ENCODE peak calls at places on chromosomes 11 and 22, in six cellular contexts. One of them, this sample, is unnamed.

GRCh38 chr11:63537293-63538101 is 889 bp downstream of the PLAAT4 start:
- DNase-seq in activated T-helper 9 cell treated with anti-CD3 and anti-CD28 coated beads, Interleukin-2, amount 50 U/mL, for 16 hours: no peak
- DNase-seq in esophagus muscularis mucosa: peak; percentile 95
- DNase-seq in Caco-2: no peak
- DNase-seq in H9: no peak
- DNase-seq in NAMALWA: no peak
- DNase-seq in this sample: no peak

GRCh38 chr11:113395782-113396336 is 8.3 kb downstream of the ANKK1 start:
- DNase-seq in activated T-helper 9 cell treated with anti-CD3 and anti-CD28 coated beads, Interleukin-2, amount 50 U/mL, for 16 hours: no peak
- DNase-seq in H9: no peak
- DNase-seq in NAMALWA: no peak
- DNase-seq in esophagus muscularis mucosa: no peak
- DNase-seq in Caco-2: no peak
- DNase-seq in this sample: no peak

GRCh38 chr11:1050581-1051355 is 14.2 kb upstream of the MUC6 start:
- DNase-seq in H9: peak; percentile 81
- DNase-seq in Caco-2: peak; percentile 85
- DNase-seq in esophagus muscularis mucosa: no peak
- DNase-seq in activated T-helper 9 cell treated with anti-CD3 and anti-CD28 coated beads, Interleukin-2, amount 50 U/mL, for 16 hours: peak; percentile 57
- DNase-seq in NAMALWA: peak; percentile 82
- DNase-seq in this sample: peak; percentile 53

GRCh38 chr11:64745523-64746328 is 1.8 kb upstream of the RASGRP2 start:
- DNase-seq in NAMALWA: peak; percentile 90
- DNase-seq in activated T-helper 9 cell treated with anti-CD3 and anti-CD28 coated beads, Interleukin-2, amount 50 U/mL, for 16 hours: peak; percentile 54
- DNase-seq in H9: peak; percentile 91
- DNase-seq in esophagus muscularis mucosa: peak; percentile 97
- DNase-seq in Caco-2: no peak
- DNase-seq in this sample: no peak

GRCh38 chr22:33640900-33641299 is 279.4 kb downstream of the LARGE1 start:
- DNase-seq in Caco-2: no peak
- DNase-seq in NAMALWA: no peak
- DNase-seq in activated T-helper 9 cell treated with anti-CD3 and anti-CD28 coated beads, Interleukin-2, amount 50 U/mL, for 16 hours: no peak
- DNase-seq in esophagus muscularis mucosa: no peak
- DNase-seq in H9: peak; percentile 73
- DNase-seq in this sample: no peak

GRCh38 chr11:3723014-3723708 is 52.0 kb upstream of the CHRNA10 start:
- DNase-seq in H9: no peak
- DNase-seq in Caco-2: no peak
- DNase-seq in activated T-helper 9 cell treated with anti-CD3 and anti-CD28 coated beads, Interleukin-2, amount 50 U/mL, for 16 hours: no peak
- DNase-seq in esophagus muscularis mucosa: no peak
- DNase-seq in NAMALWA: no peak
- DNase-seq in this sample: no peak

GRCh38 chr11:45816614-45817013 is 11.7 kb downstream of the SLC35C1 start:
- DNase-seq in H9: peak; percentile 79
- DNase-seq in NAMALWA: no peak
- DNase-seq in activated T-helper 9 cell treated with anti-CD3 and anti-CD28 coated beads, Interleukin-2, amount 50 U/mL, for 16 hours: no peak
- DNase-seq in esophagus muscularis mucosa: no peak
- DNase-seq in Caco-2: no peak
- DNase-seq in this sample: no peak

GRCh38 chr22:45059296-45059695 is 49.5 kb upstream of the PHF21B start:
- DNase-seq in H9: no peak
- DNase-seq in Caco-2: no peak
- DNase-seq in esophagus muscularis mucosa: no peak
- DNase-seq in NAMALWA: no peak
- DNase-seq in activated T-helper 9 cell treated with anti-CD3 and anti-CD28 coated beads, Interleukin-2, amount 50 U/mL, for 16 hours: no peak
- DNase-seq in this sample: no peak

GRCh38 chr11:65856689-65857499 is 1.1 kb downstream of the CFL1 start:
- DNase-seq in esophagus muscularis mucosa: peak; percentile 96
- DNase-seq in H9: peak; percentile 75
- DNase-seq in NAMALWA: peak; percentile 85
- DNase-seq in Caco-2: peak; percentile 80
- DNase-seq in activated T-helper 9 cell treated with anti-CD3 and anti-CD28 coated beads, Interleukin-2, amount 50 U/mL, for 16 hours: peak; percentile 77
- DNase-seq in this sample: peak; percentile 48

GRCh38 chr11:64842851-64843841 is 1.3 kb downstream of the CDC42BPG start:
- DNase-seq in activated T-helper 9 cell treated with anti-CD3 and anti-CD28 coated beads, Interleukin-2, amount 50 U/mL, for 16 hours: no peak
- DNase-seq in NAMALWA: no peak
- DNase-seq in Caco-2: peak; percentile 79
- DNase-seq in esophagus muscularis mucosa: no peak
- DNase-seq in H9: no peak
- DNase-seq in this sample: peak; percentile 70

GRCh38 chr11:70414341-70415100 is 16.2 kb downstream of the CTTN start:
- DNase-seq in Caco-2: no peak
- DNase-seq in H9: no peak
- DNase-seq in esophagus muscularis mucosa: no peak
- DNase-seq in NAMALWA: no peak
- DNase-seq in activated T-helper 9 cell treated with anti-CD3 and anti-CD28 coated beads, Interleukin-2, amount 50 U/mL, for 16 hours: no peak
- DNase-seq in this sample: no peak

GRCh38 chr11:12064954-12065280 is 45.5 kb upstream of the MICAL2 start:
- DNase-seq in esophagus muscularis mucosa: no peak
- DNase-seq in H9: no peak
- DNase-seq in Caco-2: no peak
- DNase-seq in activated T-helper 9 cell treated with anti-CD3 and anti-CD28 coated beads, Interleukin-2, amount 50 U/mL, for 16 hours: no peak
- DNase-seq in NAMALWA: no peak
- DNase-seq in this sample: no peak

GRCh38 chr22:37636949-37637273 is 2.6 kb upstream of the SH3BP1 start:
- DNase-seq in NAMALWA: no peak
- DNase-seq in activated T-helper 9 cell treated with anti-CD3 and anti-CD28 coated beads, Interleukin-2, amount 50 U/mL, for 16 hours: no peak
- DNase-seq in Caco-2: no peak
- DNase-seq in H9: no peak
- DNase-seq in esophagus muscularis mucosa: no peak
- DNase-seq in this sample: no peak

GRCh38 chr11:62792193-62792575 is 378 bp upstream of the TMEM223 start:
- DNase-seq in esophagus muscularis mucosa: no peak
- DNase-seq in NAMALWA: no peak
- DNase-seq in Caco-2: no peak
- DNase-seq in activated T-helper 9 cell treated with anti-CD3 and anti-CD28 coated beads, Interleukin-2, amount 50 U/mL, for 16 hours: no peak
- DNase-seq in H9: peak; percentile 52
- DNase-seq in this sample: no peak

GRCh38 chr11:72048718-72049460 is 31.5 kb downstream of the NUMA1 start:
- DNase-seq in NAMALWA: no peak
- DNase-seq in activated T-helper 9 cell treated with anti-CD3 and anti-CD28 coated beads, Interleukin-2, amount 50 U/mL, for 16 hours: no peak
- DNase-seq in Caco-2: no peak
- DNase-seq in esophagus muscularis mucosa: no peak
- DNase-seq in H9: no peak
- DNase-seq in this sample: peak; percentile 24

GRCh38 chr22:44404341-44405020 is 91.7 kb upstream of the SHISAL1 start:
- DNase-seq in esophagus muscularis mucosa: no peak
- DNase-seq in Caco-2: no peak
- DNase-seq in NAMALWA: no peak
- DNase-seq in H9: no peak
- DNase-seq in activated T-helper 9 cell treated with anti-CD3 and anti-CD28 coated beads, Interleukin-2, amount 50 U/mL, for 16 hours: no peak
- DNase-seq in this sample: no peak

GRCh38 chr11:120235024-120235628 is 4.8 kb upstream of the POU2F3 start:
- DNase-seq in NAMALWA: peak; percentile 69
- DNase-seq in activated T-helper 9 cell treated with anti-CD3 and anti-CD28 coated beads, Interleukin-2, amount 50 U/mL, for 16 hours: peak; percentile 41
- DNase-seq in Caco-2: peak; percentile 93
- DNase-seq in esophagus muscularis mucosa: no peak
- DNase-seq in H9: peak; percentile 93
- DNase-seq in this sample: peak; percentile 66

GRCh38 chr11:11841121-11841604 is 609 bp upstream of the USP47 start:
- DNase-seq in esophagus muscularis mucosa: no peak
- DNase-seq in H9: peak; percentile 43
- DNase-seq in NAMALWA: peak; percentile 11
- DNase-seq in activated T-helper 9 cell treated with anti-CD3 and anti-CD28 coated beads, Interleukin-2, amount 50 U/mL, for 16 hours: peak; percentile 4
- DNase-seq in Caco-2: no peak
- DNase-seq in this sample: peak; percentile 19

GRCh38 chr11:27914080-27914479 is 193.9 kb downstream of the KIF18A start:
- DNase-seq in esophagus muscularis mucosa: no peak
- DNase-seq in Caco-2: no peak
- DNase-seq in NAMALWA: no peak
- DNase-seq in H9: no peak
- DNase-seq in activated T-helper 9 cell treated with anti-CD3 and anti-CD28 coated beads, Interleukin-2, amount 50 U/mL, for 16 hours: no peak
- DNase-seq in this sample: no peak

GRCh38 chr11:39174965-39175364 is 2284.5 kb downstream of the LRRC4C start:
- DNase-seq in esophagus muscularis mucosa: no peak
- DNase-seq in Caco-2: no peak
- DNase-seq in NAMALWA: no peak
- DNase-seq in H9: no peak
- DNase-seq in activated T-helper 9 cell treated with anti-CD3 and anti-CD28 coated beads, Interleukin-2, amount 50 U/mL, for 16 hours: no peak
- DNase-seq in this sample: no peak

GRCh38 chr11:118887219-118887618 is 3.5 kb downstream of the CXCR5 start:
- DNase-seq in H9: no peak
- DNase-seq in NAMALWA: no peak
- DNase-seq in Caco-2: no peak
- DNase-seq in activated T-helper 9 cell treated with anti-CD3 and anti-CD28 coated beads, Interleukin-2, amount 50 U/mL, for 16 hours: no peak
- DNase-seq in esophagus muscularis mucosa: no peak
- DNase-seq in this sample: no peak

This sample was measured in HepG2.